ENCODE peak calls at places on chromosomes 4 and X, in five cellular contexts. H is IMR-90; R is CD4-positive, CD25-positive, alpha-beta regulatory T cell; E is suprapubic skin; N is astrocyte. X is an unnamed sample.

GRCh38 chrX:23802431-23802830 is 19.5 kb downstream of the SAT1 start:
- DNase-seq in H (no peak), R (no peak), E (no peak), N (no peak), X (no peak)

GRCh38 chr4:179095585-179096228 is 1653.5 kb upstream of the AGA start:
- DNase-seq in H (peak; percentile 46), R (no peak), E (no peak), N (peak; percentile 35), X (no peak)

GRCh38 chr4:145130130-145130529 is 32.0 kb downstream of the ABCE1 start:
- DNase-seq in H (no peak), R (no peak), E (no peak), N (no peak), X (no peak)

GRCh38 chrX:1598021-1598875 is 6.8 kb downstream of the AKAP17A start:
- DNase-seq in H (no peak), R (no peak), E (peak; percentile 75), N (no peak), X (no peak)

GRCh38 chr4:122243785-122244184 is 91.7 kb downstream of the BLTP1 start:
- DNase-seq in H (no peak), R (no peak), E (no peak), N (no peak), X (no peak)

GRCh38 chr4:1248262-1249147 is at the start of gene CTBP1:
- DNase-seq in H (peak; percentile 83), R (peak; percentile 91), E (peak; percentile 79), N (peak; percentile 61), X (peak; percentile 83)

GRCh38 chr4:159594576-159594975 is 491.7 kb downstream of the RAPGEF2 start:
- DNase-seq in H (no peak), R (no peak), E (no peak), N (no peak), X (no peak)

GRCh38 chr4:94978904-94979303 is 221.1 kb downstream of the BMPR1B start:
- DNase-seq in H (peak; percentile 62), R (no peak), E (no peak), N (peak; percentile 55), X (no peak)

GRCh38 chr4:1325681-1326635 is 21.1 kb upstream of the UVSSA start:
- DNase-seq in H (no peak), R (no peak), E (no peak), N (no peak), X (no peak)

GRCh38 chrX:143094501-143095110 is 68.9 kb downstream of the SPANXN4 start:
- DNase-seq in H (no peak), R (no peak), E (no peak), N (no peak), X (no peak)

GRCh38 chr4:87260477-87260876 is 40.1 kb upstream of the KLHL8 start:
- DNase-seq in H (peak; percentile 14), R (no peak), E (no peak), N (no peak), X (no peak)

GRCh38 chr4:20639346-20639745 is 60.9 kb upstream of the PACRGL start:
- DNase-seq in H (no peak), R (no peak), E (no peak), N (no peak), X (no peak)

GRCh38 chr4:167986044-167986443 is 106.3 kb upstream of the ANXA10 start:
- DNase-seq in H (no peak), R (no peak), E (no peak), N (no peak), X (no peak)

GRCh38 chrX:32170481-32170880 is 1040.9 kb downstream of the DMD start:
- DNase-seq in H (no peak), R (no peak), E (no peak), N (no peak), X (no peak)

GRCh38 chrX:153844509-153845082 is 14.3 kb upstream of the PDZD4 start:
- DNase-seq in H (no peak), R (no peak), E (no peak), N (no peak), X (no peak)

GRCh38 chr4:55445921-55446577 is 50.3 kb downstream of the TMEM165 start:
- DNase-seq in H (peak; percentile 89), R (no peak), E (no peak), N (peak; percentile 87), X (no peak)

GRCh38 chrX:81348388-81348787 is 146.5 kb downstream of the SH3BGRL start:
- DNase-seq in H (no peak), R (no peak), E (no peak), N (no peak), X (no peak)

GRCh38 chrX:119008122-119008744 is 33.8 kb downstream of the LONRF3 start:
- DNase-seq in H (peak; percentile 30), R (peak; percentile 19), E (no peak), N (no peak), X (peak; percentile 21)

GRCh38 chr4:100093091-100093866 is 97.0 kb downstream of the DDIT4L start:
- DNase-seq in H (peak; percentile 82), R (peak; percentile 91), E (peak; percentile 88), N (peak; percentile 72), X (peak; percentile 85)

GRCh38 chr4:2484993-2485392 is 16.1 kb downstream of the RNF4 start:
- DNase-seq in H (no peak), R (peak; percentile 65), E (peak; percentile 88), N (no peak), X (no peak)

GRCh38 chr4:10024303-10024702 is 3.0 kb upstream of the SLC2A9 start:
- DNase-seq in H (no peak), R (no peak), E (peak; percentile 3), N (no peak), X (no peak)

GRCh38 chrX:118901991-118902390 is 72.4 kb upstream of the LONRF3 start:
- DNase-seq in H (no peak), R (no peak), E (no peak), N (no peak), X (no peak)

GRCh38 chr4:25096553-25097443 is 63.5 kb downstream of the SEPSECS start:
- DNase-seq in H (no peak), R (no peak), E (peak; percentile 79), N (no peak), X (no peak)
- H3K4me1 ChIP-seq in H (peaks cover 2% of the 10 kb centered on the region), R (no peaks in the 10 kb centered on the region), E (peaks cover 10% of the 10 kb centered on the region), N (peaks cover 9% of the 10 kb centered on the region), X (no peaks in the 10 kb centered on the region)

DNA sequence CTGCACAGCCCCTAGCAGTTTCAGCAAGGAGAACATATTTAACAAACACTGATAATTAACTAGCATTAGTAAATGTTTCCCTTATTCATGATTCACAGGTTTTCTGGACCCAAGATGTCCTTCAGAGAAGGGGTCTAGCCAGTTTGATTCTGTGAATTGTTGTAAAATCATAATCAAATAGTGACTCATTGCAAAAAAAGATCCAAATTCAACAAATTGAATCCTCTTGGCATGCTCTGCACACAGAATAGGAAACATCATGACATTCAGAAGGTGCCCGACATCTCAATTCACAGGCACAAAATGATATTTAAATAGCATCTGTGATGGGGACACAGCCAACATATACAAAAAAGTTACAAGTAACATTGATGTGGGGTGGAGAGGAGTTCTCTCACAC is 100.1 kb downstream of the SH3KBP1 start:
- DNase-seq in H (no peak), R (no peak), E (no peak), N (no peak), X (no peak)
- H3K4me1 ChIP-seq in H (no peaks in the 10 kb centered on the region), R (peaks cover 54% of the 10 kb centered on the region), E (no peaks in the 10 kb centered on the region), N (no peaks in the 10 kb centered on the region), X (no peaks in the 10 kb centered on the region)

GRCh38 chr4:152680988-152681731 is 1.4 kb upstream of the TMEM154 start:
- DNase-seq in H (peak; percentile 59), R (no peak), E (no peak), N (peak; percentile 93), X (no peak)
- H3K4me1 ChIP-seq in H (no peaks in the 10 kb centered on the region), R (peaks cover 40% of the 10 kb centered on the region), E (peaks cover 54% of the 10 kb centered on the region), N (peaks cover 22% of the 10 kb centered on the region), X (peaks cover 3% of the 10 kb centered on the region)

GRCh38 chr4:140239311-140239710 is 85.3 kb upstream of the MAML3 start:
- DNase-seq in H (no peak), R (no peak), E (no peak), N (no peak), X (peak; percentile 46)
- H3K4me1 ChIP-seq in H (peaks cover 22% of the 10 kb centered on the region), R (peaks cover 9% of the 10 kb centered on the region), E (peaks cover 45% of the 10 kb centered on the region), N (peaks cover 39% of the 10 kb centered on the region), X (peaks cover 69% of the 10 kb centered on the region)

GRCh38 chr4:143404555-143404954 is 67.9 kb downstream of the GAB1 start:
- DNase-seq in H (no peak), R (no peak), E (no peak), N (no peak), X (no peak)

GRCh38 chr4:143402776-143403550 is 66.3 kb downstream of the GAB1 start:
- DNase-seq in H (no peak), R (no peak), E (no peak), N (no peak), X (no peak)

GRCh38 chr4:143406523-143406922 is 69.8 kb downstream of the GAB1 start:
- DNase-seq in H (no peak), R (no peak), E (peak; percentile 88), N (peak; percentile 54), X (peak; percentile 14)

GRCh38 chr4:143405197-143405730 is 68.6 kb downstream of the GAB1 start:
- DNase-seq in H (no peak), R (no peak), E (no peak), N (no peak), X (no peak)

GRCh38 chr4:143403551-143403816 is 66.8 kb downstream of the GAB1 start:
- DNase-seq in H (no peak), R (no peak), E (no peak), N (no peak), X (no peak)
- H3K4me1 ChIP-seq in H (peaks cover 12% of the 10 kb centered on the region), R (no peaks in the 10 kb centered on the region), E (peaks cover 45% of the 10 kb centered on the region), N (no peaks in the 10 kb centered on the region), X (no peaks in the 10 kb centered on the region)

GRCh38 chr4:15702941-15703403 is at the start of gene BST1:
- DNase-seq in H (peak; percentile 50), R (peak; percentile 46), E (peak; percentile 88), N (peak; percentile 56), X (peak; percentile 43)
- H3K4me1 ChIP-seq in H (no peaks in the 10 kb centered on the region), R (peaks cover 9% of the 10 kb centered on the region), E (peaks cover 19% of the 10 kb centered on the region), N (peaks cover 7% of the 10 kb centered on the region), X (no peaks in the 10 kb centered on the region)

GRCh38 chr4:23932935-23933334 is 43.1 kb upstream of the PPARGC1A start:
- DNase-seq in H (peak; percentile 8), R (no peak), E (no peak), N (peak; percentile 67), X (no peak)
- H3K4me1 ChIP-seq in H (peaks cover 3% of the 10 kb centered on the region), R (no peaks in the 10 kb centered on the region), E (peaks cover 68% of the 10 kb centered on the region), N (peaks cover 15% of the 10 kb centered on the region), X (peaks cover 4% of the 10 kb centered on the region)

GRCh38 chr4:185210102-185210981 is 944 bp downstream of the SNX25 start:
- DNase-seq in H (peak; percentile 56), R (peak; percentile 47), E (peak; percentile 84), N (peak; percentile 46), X (peak; percentile 62)
- H3K4me1 ChIP-seq in H (peaks cover 6% of the 10 kb centered on the region), R (peaks cover 24% of the 10 kb centered on the region), E (peaks cover 21% of the 10 kb centered on the region), N (peaks cover 14% of the 10 kb centered on the region), X (no peaks in the 10 kb centered on the region)

GRCh38 chr4:128163177-128164117 is 102.3 kb downstream of the LARP1B start:
- DNase-seq in H (peak; percentile 87), R (no peak), E (no peak), N (peak; percentile 83), X (no peak)

GRCh38 chr4:128161138-128161537 is 100.0 kb downstream of the LARP1B start:
- DNase-seq in H (no peak), R (no peak), E (no peak), N (no peak), X (no peak)

GRCh38 chr4:128158894-128159293 is 97.8 kb downstream of the LARP1B start:
- DNase-seq in H (no peak), R (no peak), E (no peak), N (no peak), X (no peak)

GRCh38 chr4:128162434-128162833 is 101.3 kb downstream of the LARP1B start:
- DNase-seq in H (peak; percentile 40), R (no peak), E (no peak), N (peak; percentile 32), X (no peak)

GRCh38 chr4:128159967-128160366 is 98.9 kb downstream of the LARP1B start:
- DNase-seq in H (peak; percentile 97), R (no peak), E (no peak), N (peak; percentile 58), X (no peak)
- H3K4me1 ChIP-seq in H (peaks cover 14% of the 10 kb centered on the region), R (no peaks in the 10 kb centered on the region), E (no peaks in the 10 kb centered on the region), N (peaks cover 15% of the 10 kb centered on the region), X (no peaks in the 10 kb centered on the region)

X was measured in BE2C.